ENCODE peak calls at places on chromosomes 1 and 21, in ten cellular contexts. F is type B pancreatic cell; K is activated effector memory CD4-positive, alpha-beta T cell treated with anti-CD3 and anti-CD28 coated beads, Interleukin-2, amount 50 U/mL, for 16 hours; N is activated naive CD8-positive, alpha-beta T cell treated with anti-CD3 and anti-CD28 coated beads, Interleukin-2, amount 50 U/mL, for 24 hours; H is activated CD4-positive, alpha-beta T cell treated with anti-CD3 and anti-CD28 coated beads, Interleukin-2, amount 50 U/mL, for 24 hours; D is IMR-90; A is head of caudate nucleus; G is fibroblast of lung; I is PC-9; E is hepatic stellate cell. V is an unnamed sample.

GRCh38 chr21:42535602-42536171 is 22.0 kb downstream of the SLC37A1 start:
- DNase-seq in E (no peak), F (no peak), N (no peak), K (peak), G (no peak), A (no peak), H (no peak), I (no peak), D (no peak), V (no peak)

GRCh38 chr1:192709544-192709943 is 73.6 kb downstream of the RGS13 start:
- DNase-seq in H (no peak), K (no peak), I (no peak), F (no peak), N (no peak), G (no peak), A (no peak), E (no peak), D (peak), V (no peak)

GRCh38 chr21:41447356-41447755 is 21.3 kb downstream of the MX1 start:
- DNase-seq in F (no peak), I (no peak), E (no peak), N (no peak), H (no peak), A (no peak), G (no peak), D (no peak), K (peak), V (no peak)

GRCh38 chr21:42471716-42472330 is 24.2 kb downstream of the RSPH1 start:
- DNase-seq in K (peak), H (no peak), D (no peak), F (no peak), G (no peak), I (no peak), E (no peak), A (no peak), N (no peak), V (no peak)

GRCh38 chr1:162856260-162856659 is 4.7 kb downstream of the CCDC190 start:
- DNase-seq in F (no peak), G (peak), A (no peak), H (no peak), N (no peak), I (peak), D (peak), K (no peak), E (peak), V (peak)

GRCh38 chr1:182374101-182374834 is 17.3 kb downstream of the GLUL start:
- DNase-seq in G (no peak), A (no peak), I (peak), F (no peak), H (no peak), E (no peak), N (no peak), K (no peak), D (no peak), V (no peak)

GRCh38 chr1:16124377-16125087 is 31.3 kb downstream of the EPHA2 start:
- DNase-seq in F (no peak), I (no peak), D (no peak), N (no peak), H (no peak), E (no peak), G (no peak), K (no peak), A (no peak), V (no peak)

GRCh38 chr1:91529856-91530255 is 29.2 kb downstream of the CDC7 start:
- DNase-seq in K (no peak), D (peak), I (peak), A (no peak), H (no peak), G (peak), N (no peak), F (no peak), E (no peak), V (no peak)

GRCh38 chr21:33036430-33037162 is 10.9 kb downstream of the OLIG2 start:
- DNase-seq in K (no peak), G (peak), I (no peak), A (peak), D (peak), F (no peak), H (no peak), N (peak), E (peak), V (no peak)

GRCh38 chr1:35587736-35588135 is 14.6 kb downstream of the TFAP2E start:
- DNase-seq in I (no peak), H (no peak), E (no peak), D (no peak), N (no peak), G (no peak), F (no peak), A (no peak), K (peak), V (no peak)

GRCh38 chr1:179709841-179710329 is 33.2 kb upstream of the FAM163A start:
- DNase-seq in G (peak), H (peak), A (no peak), D (peak), I (no peak), E (no peak), N (no peak), F (no peak), K (no peak), V (no peak)

GRCh38 chr1:61184035-61184713 is 101.8 kb downstream of the NFIA start:
- DNase-seq in H (no peak), E (peak), N (no peak), K (no peak), I (peak), F (no peak), G (peak), D (peak), A (peak), V (no peak)

GRCh38 chr1:39692152-39693064 is 1.2 kb upstream of the HPCAL4 start:
- DNase-seq in H (no peak), K (peak), N (no peak), F (no peak), I (no peak), A (no peak), D (no peak), G (no peak), E (no peak), V (no peak)

GRCh38 chr1:215719569-215719968 is 152.5 kb downstream of the KCTD3 start:
- DNase-seq in E (no peak), N (no peak), A (no peak), F (no peak), K (no peak), I (no peak), H (no peak), G (peak), D (peak), V (peak)

GRCh38 chr1:228691926-228692325 is 43.4 kb upstream of the RHOU start:
- DNase-seq in F (no peak), G (peak), K (no peak), H (no peak), E (no peak), A (no peak), D (peak), N (no peak), I (peak), V (no peak)

GRCh38 chr1:180636138-180636537 is 4.3 kb downstream of the XPR1 start:
- DNase-seq in I (no peak), D (peak), K (no peak), E (no peak), N (no peak), G (peak), F (no peak), A (no peak), H (no peak), V (no peak)

GRCh38 chr1:235078927-235079381 is 49.7 kb downstream of the TOMM20 start:
- DNase-seq in K (no peak), H (no peak), G (peak), E (no peak), F (no peak), N (no peak), A (no peak), D (peak), I (peak), V (no peak)

GRCh38 chr1:45430486-45430885 is 60.5 kb downstream of the TESK2 start:
- DNase-seq in D (no peak), A (no peak), H (no peak), N (no peak), I (no peak), E (no peak), F (no peak), G (no peak), K (no peak), V (no peak)

GRCh38 chr21:29523646-29524045 is 224.9 kb downstream of the BACH1 start:
- DNase-seq in N (no peak), K (no peak), H (no peak), D (no peak), A (no peak), I (no peak), G (peak), E (no peak), F (no peak), V (no peak)

GRCh38 chr1:101135526-101135925 is 101.3 kb upstream of the S1PR1 start:
- DNase-seq in K (no peak), G (no peak), F (no peak), H (no peak), A (no peak), I (no peak), D (no peak), E (no peak), N (no peak), V (no peak)

GRCh38 chr1:230251644-230252191 is 174.4 kb downstream of the PGBD5 start:
- DNase-seq in A (no peak), I (no peak), N (no peak), D (no peak), E (no peak), K (no peak), G (no peak), F (no peak), H (no peak), V (no peak)

GRCh38 chr1:217521317-217521716 is 109.6 kb downstream of the GPATCH2 start:
- DNase-seq in A (no peak), F (no peak), I (no peak), K (no peak), H (no peak), E (no peak), D (no peak), G (no peak), N (no peak), V (no peak)

V was measured in keratinocyte.